ENCODE peak calls at places on chromosomes 4 and X, in ten cellular contexts. One of them, this sample, is unnamed.

GRCh38 chr4:155599102-155599501 is 67.5 kb upstream of the GUCY1A1 start:
- DNase-seq in LoVo: no peak
- DNase-seq in ovary: no peak
- DNase-seq in NCI-H1092 treated with DMSO at 0.1 percent for 48 hours: no peak
- DNase-seq in mucosa of descending colon: no peak
- DNase-seq in PC-9: no peak
- DNase-seq in Caki2: no peak
- DNase-seq in NCI-H2081: no peak
- DNase-seq in activated CD4-positive, CD25-positive, alpha-beta regulatory T cell: no peak
- DNase-seq in hypothalamus: no peak
- DNase-seq in this sample: no peak

GRCh38 chr4:95415346-95415771 is 133.4 kb downstream of the UNC5C start:
- DNase-seq in LoVo: no peak
- DNase-seq in ovary: no peak
- DNase-seq in NCI-H1092 treated with DMSO at 0.1 percent for 48 hours: no peak
- DNase-seq in mucosa of descending colon: no peak
- DNase-seq in PC-9: no peak
- DNase-seq in Caki2: no peak
- DNase-seq in NCI-H2081: no peak
- DNase-seq in activated CD4-positive, CD25-positive, alpha-beta regulatory T cell: no peak
- DNase-seq in hypothalamus: no peak
- DNase-seq in this sample: no peak

GRCh38 chrX:38513087-38513742 is 48.1 kb upstream of the TSPAN7 start:
- DNase-seq in LoVo: no peak
- DNase-seq in ovary: no peak
- DNase-seq in NCI-H1092 treated with DMSO at 0.1 percent for 48 hours: peak; percentile 11
- DNase-seq in mucosa of descending colon: no peak
- DNase-seq in PC-9: no peak
- DNase-seq in Caki2: no peak
- DNase-seq in NCI-H2081: no peak
- DNase-seq in activated CD4-positive, CD25-positive, alpha-beta regulatory T cell: no peak
- DNase-seq in hypothalamus: no peak
- DNase-seq in this sample: no peak

GRCh38 chr4:160808174-160808573 is 1355.6 kb downstream of the FSTL5 start:
- DNase-seq in LoVo: no peak
- DNase-seq in ovary: no peak
- DNase-seq in NCI-H1092 treated with DMSO at 0.1 percent for 48 hours: no peak
- DNase-seq in mucosa of descending colon: no peak
- DNase-seq in PC-9: no peak
- DNase-seq in Caki2: no peak
- DNase-seq in NCI-H2081: no peak
- DNase-seq in activated CD4-positive, CD25-positive, alpha-beta regulatory T cell: no peak
- DNase-seq in hypothalamus: no peak
- DNase-seq in this sample: no peak

GRCh38 chr4:123265443-123265842 is 131.2 kb upstream of the SPRY1 start:
- DNase-seq in LoVo: no peak
- DNase-seq in ovary: no peak
- DNase-seq in NCI-H1092 treated with DMSO at 0.1 percent for 48 hours: no peak
- DNase-seq in mucosa of descending colon: no peak
- DNase-seq in PC-9: peak; percentile 79
- DNase-seq in Caki2: no peak
- DNase-seq in NCI-H2081: no peak
- DNase-seq in activated CD4-positive, CD25-positive, alpha-beta regulatory T cell: no peak
- DNase-seq in hypothalamus: no peak
- DNase-seq in this sample: no peak

GRCh38 chr4:101265816-101266172 is 81.5 kb downstream of the PPP3CA start:
- DNase-seq in LoVo: peak; percentile 33
- DNase-seq in ovary: no peak
- DNase-seq in NCI-H1092 treated with DMSO at 0.1 percent for 48 hours: no peak
- DNase-seq in mucosa of descending colon: no peak
- DNase-seq in PC-9: peak; percentile 51
- DNase-seq in Caki2: no peak
- DNase-seq in NCI-H2081: no peak
- DNase-seq in activated CD4-positive, CD25-positive, alpha-beta regulatory T cell: no peak
- DNase-seq in hypothalamus: no peak
- DNase-seq in this sample: no peak

GRCh38 chrX:9163153-9163790 is 129.3 kb upstream of the FAM9B start:
- DNase-seq in LoVo: peak; percentile 7
- DNase-seq in ovary: no peak
- DNase-seq in NCI-H1092 treated with DMSO at 0.1 percent for 48 hours: peak; percentile 47
- DNase-seq in mucosa of descending colon: no peak
- DNase-seq in PC-9: no peak
- DNase-seq in Caki2: no peak
- DNase-seq in NCI-H2081: peak; percentile 54
- DNase-seq in activated CD4-positive, CD25-positive, alpha-beta regulatory T cell: no peak
- DNase-seq in hypothalamus: no peak
- DNase-seq in this sample: no peak

GRCh38 chr4:8009710-8010534 is 70.3 kb upstream of the AFAP1 start:
- DNase-seq in LoVo: no peak
- DNase-seq in ovary: no peak
- DNase-seq in NCI-H1092 treated with DMSO at 0.1 percent for 48 hours: peak; percentile 60
- DNase-seq in mucosa of descending colon: peak; percentile 50
- DNase-seq in PC-9: no peak
- DNase-seq in Caki2: no peak
- DNase-seq in NCI-H2081: peak; percentile 43
- DNase-seq in activated CD4-positive, CD25-positive, alpha-beta regulatory T cell: no peak
- DNase-seq in hypothalamus: no peak
- DNase-seq in this sample: no peak

GRCh38 chrX:16112428-16112827 is 10.9 kb upstream of the GRPR start:
- DNase-seq in LoVo: no peak
- DNase-seq in ovary: no peak
- DNase-seq in NCI-H1092 treated with DMSO at 0.1 percent for 48 hours: no peak
- DNase-seq in mucosa of descending colon: no peak
- DNase-seq in PC-9: no peak
- DNase-seq in Caki2: no peak
- DNase-seq in NCI-H2081: no peak
- DNase-seq in activated CD4-positive, CD25-positive, alpha-beta regulatory T cell: no peak
- DNase-seq in hypothalamus: no peak
- DNase-seq in this sample: no peak

GRCh38 chr4:113141901-113142346 is 92.5 kb downstream of the ANK2 start:
- DNase-seq in LoVo: peak; percentile 56
- DNase-seq in ovary: no peak
- DNase-seq in NCI-H1092 treated with DMSO at 0.1 percent for 48 hours: peak; percentile 82
- DNase-seq in mucosa of descending colon: no peak
- DNase-seq in PC-9: peak; percentile 47
- DNase-seq in Caki2: peak; percentile 66
- DNase-seq in NCI-H2081: peak; percentile 40
- DNase-seq in activated CD4-positive, CD25-positive, alpha-beta regulatory T cell: no peak
- DNase-seq in hypothalamus: no peak
- DNase-seq in this sample: peak; percentile 48

GRCh38 chr4:54516556-54517215 is 141.1 kb upstream of the KIT start:
- DNase-seq in LoVo: no peak
- DNase-seq in ovary: no peak
- DNase-seq in NCI-H1092 treated with DMSO at 0.1 percent for 48 hours: no peak
- DNase-seq in mucosa of descending colon: no peak
- DNase-seq in PC-9: no peak
- DNase-seq in Caki2: no peak
- DNase-seq in NCI-H2081: no peak
- DNase-seq in activated CD4-positive, CD25-positive, alpha-beta regulatory T cell: no peak
- DNase-seq in hypothalamus: no peak
- DNase-seq in this sample: no peak

GRCh38 chrX:123797543-123798447 is 62.1 kb upstream of the XIAP start:
- DNase-seq in LoVo: no peak
- DNase-seq in ovary: no peak
- DNase-seq in NCI-H1092 treated with DMSO at 0.1 percent for 48 hours: no peak
- DNase-seq in mucosa of descending colon: no peak
- DNase-seq in PC-9: no peak
- DNase-seq in Caki2: no peak
- DNase-seq in NCI-H2081: no peak
- DNase-seq in activated CD4-positive, CD25-positive, alpha-beta regulatory T cell: no peak
- DNase-seq in hypothalamus: no peak
- DNase-seq in this sample: no peak

GRCh38 chrX:155766321-155766720 is 114.8 kb upstream of the VAMP7 start:
- DNase-seq in LoVo: no peak
- DNase-seq in ovary: no peak
- DNase-seq in NCI-H1092 treated with DMSO at 0.1 percent for 48 hours: no peak
- DNase-seq in mucosa of descending colon: no peak
- DNase-seq in PC-9: peak; percentile 39
- DNase-seq in Caki2: no peak
- DNase-seq in NCI-H2081: no peak
- DNase-seq in activated CD4-positive, CD25-positive, alpha-beta regulatory T cell: no peak
- DNase-seq in hypothalamus: no peak
- DNase-seq in this sample: no peak

GRCh38 chr4:37767546-37767945 is 58.9 kb upstream of the PGM2 start:
- DNase-seq in LoVo: no peak
- DNase-seq in ovary: peak; percentile 35
- DNase-seq in NCI-H1092 treated with DMSO at 0.1 percent for 48 hours: peak; percentile 20
- DNase-seq in mucosa of descending colon: peak; percentile 64
- DNase-seq in PC-9: peak; percentile 36
- DNase-seq in Caki2: peak; percentile 6
- DNase-seq in NCI-H2081: peak; percentile 58
- DNase-seq in activated CD4-positive, CD25-positive, alpha-beta regulatory T cell: no peak
- DNase-seq in hypothalamus: peak; percentile 3
- DNase-seq in this sample: peak; percentile 35

GRCh38 chr4:96194993-96195392 is 355.1 kb downstream of the PDHA2 start:
- DNase-seq in LoVo: no peak
- DNase-seq in ovary: no peak
- DNase-seq in NCI-H1092 treated with DMSO at 0.1 percent for 48 hours: no peak
- DNase-seq in mucosa of descending colon: no peak
- DNase-seq in PC-9: no peak
- DNase-seq in Caki2: no peak
- DNase-seq in NCI-H2081: no peak
- DNase-seq in activated CD4-positive, CD25-positive, alpha-beta regulatory T cell: no peak
- DNase-seq in hypothalamus: no peak
- DNase-seq in this sample: no peak

GRCh38 chr4:8940792-8941491 is 69.3 kb upstream of the HMX1 start:
- DNase-seq in LoVo: no peak
- DNase-seq in ovary: no peak
- DNase-seq in NCI-H1092 treated with DMSO at 0.1 percent for 48 hours: no peak
- DNase-seq in mucosa of descending colon: peak; percentile 37
- DNase-seq in PC-9: no peak
- DNase-seq in Caki2: no peak
- DNase-seq in NCI-H2081: no peak
- DNase-seq in activated CD4-positive, CD25-positive, alpha-beta regulatory T cell: no peak
- DNase-seq in hypothalamus: no peak
- DNase-seq in this sample: no peak

GRCh38 chrX:135345328-135345645 is 36.0 kb downstream of the ETDC start:
- DNase-seq in LoVo: peak; percentile 26
- DNase-seq in ovary: peak; percentile 58
- DNase-seq in NCI-H1092 treated with DMSO at 0.1 percent for 48 hours: peak; percentile 76
- DNase-seq in mucosa of descending colon: peak; percentile 28
- DNase-seq in PC-9: no peak
- DNase-seq in Caki2: no peak
- DNase-seq in NCI-H2081: peak; percentile 1
- DNase-seq in activated CD4-positive, CD25-positive, alpha-beta regulatory T cell: no peak
- DNase-seq in hypothalamus: peak; percentile 0
- DNase-seq in this sample: no peak

GRCh38 chrX:41491267-41492004 is 44.3 kb downstream of the NYX start:
- DNase-seq in LoVo: peak; percentile 30
- DNase-seq in ovary: no peak
- DNase-seq in NCI-H1092 treated with DMSO at 0.1 percent for 48 hours: no peak
- DNase-seq in mucosa of descending colon: peak; percentile 8
- DNase-seq in PC-9: peak; percentile 86
- DNase-seq in Caki2: peak; percentile 58
- DNase-seq in NCI-H2081: no peak
- DNase-seq in activated CD4-positive, CD25-positive, alpha-beta regulatory T cell: no peak
- DNase-seq in hypothalamus: peak; percentile 5
- DNase-seq in this sample: peak; percentile 83

GRCh38 chr4:67393699-67394281 is 151.5 kb downstream of the CENPC start:
- DNase-seq in LoVo: peak; percentile 64
- DNase-seq in ovary: no peak
- DNase-seq in NCI-H1092 treated with DMSO at 0.1 percent for 48 hours: peak; percentile 58
- DNase-seq in mucosa of descending colon: peak; percentile 56
- DNase-seq in PC-9: no peak
- DNase-seq in Caki2: no peak
- DNase-seq in NCI-H2081: peak; percentile 9
- DNase-seq in activated CD4-positive, CD25-positive, alpha-beta regulatory T cell: no peak
- DNase-seq in hypothalamus: no peak
- DNase-seq in this sample: no peak

GRCh38 chrX:70434914-70435586 is 9.6 kb upstream of the DLG3 start:
- DNase-seq in LoVo: no peak
- DNase-seq in ovary: peak; percentile 63
- DNase-seq in NCI-H1092 treated with DMSO at 0.1 percent for 48 hours: no peak
- DNase-seq in mucosa of descending colon: peak; percentile 10
- DNase-seq in PC-9: no peak
- DNase-seq in Caki2: no peak
- DNase-seq in NCI-H2081: no peak
- DNase-seq in activated CD4-positive, CD25-positive, alpha-beta regulatory T cell: no peak
- DNase-seq in hypothalamus: peak; percentile 12
- DNase-seq in this sample: no peak

GRCh38 chrX:12443534-12444098 is 305.3 kb downstream of the FRMPD4 start:
- DNase-seq in LoVo: no peak
- DNase-seq in ovary: no peak
- DNase-seq in NCI-H1092 treated with DMSO at 0.1 percent for 48 hours: no peak
- DNase-seq in mucosa of descending colon: no peak
- DNase-seq in PC-9: no peak
- DNase-seq in Caki2: no peak
- DNase-seq in NCI-H2081: no peak
- DNase-seq in activated CD4-positive, CD25-positive, alpha-beta regulatory T cell: no peak
- DNase-seq in hypothalamus: no peak
- DNase-seq in this sample: no peak

GRCh38 chrX:87392369-87392768 is 125.2 kb upstream of the KLHL4 start:
- DNase-seq in LoVo: no peak
- DNase-seq in ovary: no peak
- DNase-seq in NCI-H1092 treated with DMSO at 0.1 percent for 48 hours: no peak
- DNase-seq in mucosa of descending colon: no peak
- DNase-seq in PC-9: no peak
- DNase-seq in Caki2: no peak
- DNase-seq in NCI-H2081: no peak
- DNase-seq in activated CD4-positive, CD25-positive, alpha-beta regulatory T cell: no peak
- DNase-seq in hypothalamus: no peak
- DNase-seq in this sample: no peak

GRCh38 chr4:7419961-7420660 is 14.6 kb downstream of the PSAPL1 start:
- DNase-seq in LoVo: no peak
- DNase-seq in ovary: no peak
- DNase-seq in NCI-H1092 treated with DMSO at 0.1 percent for 48 hours: peak; percentile 61
- DNase-seq in mucosa of descending colon: no peak
- DNase-seq in PC-9: no peak
- DNase-seq in Caki2: no peak
- DNase-seq in NCI-H2081: no peak
- DNase-seq in activated CD4-positive, CD25-positive, alpha-beta regulatory T cell: no peak
- DNase-seq in hypothalamus: no peak
- DNase-seq in this sample: no peak

GRCh38 chr4:122771724-122772123 is 39.2 kb downstream of the BBS12 start:
- DNase-seq in LoVo: no peak
- DNase-seq in ovary: no peak
- DNase-seq in NCI-H1092 treated with DMSO at 0.1 percent for 48 hours: no peak
- DNase-seq in mucosa of descending colon: no peak
- DNase-seq in PC-9: no peak
- DNase-seq in Caki2: no peak
- DNase-seq in NCI-H2081: no peak
- DNase-seq in activated CD4-positive, CD25-positive, alpha-beta regulatory T cell: no peak
- DNase-seq in hypothalamus: no peak
- DNase-seq in this sample: no peak

GRCh38 chr4:128775477-128775876 is 34.0 kb upstream of the JADE1 start:
- DNase-seq in LoVo: no peak
- DNase-seq in ovary: no peak
- DNase-seq in NCI-H1092 treated with DMSO at 0.1 percent for 48 hours: no peak
- DNase-seq in mucosa of descending colon: no peak
- DNase-seq in PC-9: no peak
- DNase-seq in Caki2: no peak
- DNase-seq in NCI-H2081: no peak
- DNase-seq in activated CD4-positive, CD25-positive, alpha-beta regulatory T cell: no peak
- DNase-seq in hypothalamus: no peak
- DNase-seq in this sample: no peak

GRCh38 chr4:151658959-151659593 is 101.7 kb downstream of the GATB start:
- DNase-seq in LoVo: no peak
- DNase-seq in ovary: no peak
- DNase-seq in NCI-H1092 treated with DMSO at 0.1 percent for 48 hours: no peak
- DNase-seq in mucosa of descending colon: no peak
- DNase-seq in PC-9: no peak
- DNase-seq in Caki2: no peak
- DNase-seq in NCI-H2081: no peak
- DNase-seq in activated CD4-positive, CD25-positive, alpha-beta regulatory T cell: no peak
- DNase-seq in hypothalamus: no peak
- DNase-seq in this sample: no peak

GRCh38 chr4:135804785-135805184 is 1603.2 kb upstream of the PABPC4L start:
- DNase-seq in LoVo: no peak
- DNase-seq in ovary: no peak
- DNase-seq in NCI-H1092 treated with DMSO at 0.1 percent for 48 hours: no peak
- DNase-seq in mucosa of descending colon: no peak
- DNase-seq in PC-9: no peak
- DNase-seq in Caki2: no peak
- DNase-seq in NCI-H2081: no peak
- DNase-seq in activated CD4-positive, CD25-positive, alpha-beta regulatory T cell: no peak
- DNase-seq in hypothalamus: no peak
- DNase-seq in this sample: no peak

GRCh38 chrX:47862680-47863079 is 26.0 kb downstream of the ZNF81 start:
- DNase-seq in LoVo: no peak
- DNase-seq in ovary: no peak
- DNase-seq in NCI-H1092 treated with DMSO at 0.1 percent for 48 hours: no peak
- DNase-seq in mucosa of descending colon: no peak
- DNase-seq in PC-9: no peak
- DNase-seq in Caki2: no peak
- DNase-seq in NCI-H2081: no peak
- DNase-seq in activated CD4-positive, CD25-positive, alpha-beta regulatory T cell: no peak
- DNase-seq in hypothalamus: no peak
- DNase-seq in this sample: no peak

This sample was measured in kidney epithelial cell.